ENCODE peak calls at places on chromosomes 16 and 17, in seven cellular contexts. One of them, this sample, is unnamed.

GRCh38 chr17:82497483-82498405 is 21.8 kb upstream of the FOXK2 start:
- DNase-seq in heart left ventricle: no peak
- DNase-seq in transverse colon: peak
- DNase-seq in tibial nerve: peak
- DNase-seq in Peyer's patch: peak
- DNase-seq in ovary: peak
- DNase-seq in HCT116: no peak
- DNase-seq in this sample: no peak

GRCh38 chr16:15635926-15636325 is 7.0 kb downstream of the MARF1 start:
- DNase-seq in heart left ventricle: no peak
- DNase-seq in transverse colon: no peak
- DNase-seq in tibial nerve: no peak
- DNase-seq in Peyer's patch: no peak
- DNase-seq in ovary: no peak
- DNase-seq in HCT116: no peak
- DNase-seq in this sample: no peak

GRCh38 chr16:62642677-62643076 is 606.4 kb upstream of the CDH8 start:
- DNase-seq in heart left ventricle: no peak
- DNase-seq in transverse colon: no peak
- DNase-seq in tibial nerve: no peak
- DNase-seq in Peyer's patch: no peak
- DNase-seq in ovary: no peak
- DNase-seq in HCT116: no peak
- DNase-seq in this sample: no peak

GRCh38 chr16:88956546-88957455 is 20.2 kb downstream of the CBFA2T3 start:
- DNase-seq in heart left ventricle: no peak
- DNase-seq in transverse colon: no peak
- DNase-seq in tibial nerve: no peak
- DNase-seq in Peyer's patch: no peak
- DNase-seq in ovary: no peak
- DNase-seq in HCT116: no peak
- DNase-seq in this sample: no peak

GRCh38 chr16:89409161-89409711 is 81.1 kb downstream of the ANKRD11 start:
- DNase-seq in heart left ventricle: no peak
- DNase-seq in transverse colon: peak
- DNase-seq in tibial nerve: no peak
- DNase-seq in Peyer's patch: peak
- DNase-seq in ovary: no peak
- DNase-seq in HCT116: no peak
- DNase-seq in this sample: no peak

GRCh38 chr16:48137822-48138221 is 18.0 kb downstream of the ABCC12 start:
- DNase-seq in heart left ventricle: no peak
- DNase-seq in transverse colon: no peak
- DNase-seq in tibial nerve: no peak
- DNase-seq in Peyer's patch: no peak
- DNase-seq in ovary: no peak
- DNase-seq in HCT116: no peak
- DNase-seq in this sample: no peak

GRCh38 chr16:23979982-23980381 is 144.2 kb downstream of the PRKCB start:
- DNase-seq in heart left ventricle: no peak
- DNase-seq in transverse colon: no peak
- DNase-seq in tibial nerve: no peak
- DNase-seq in Peyer's patch: no peak
- DNase-seq in ovary: no peak
- DNase-seq in HCT116: no peak
- DNase-seq in this sample: no peak

GRCh38 chr17:44601574-44602372 is 44.5 kb downstream of the FZD2 start:
- DNase-seq in heart left ventricle: no peak
- DNase-seq in transverse colon: no peak
- DNase-seq in tibial nerve: no peak
- DNase-seq in Peyer's patch: no peak
- DNase-seq in ovary: no peak
- DNase-seq in HCT116: no peak
- DNase-seq in this sample: no peak

GRCh38 chr17:78140169-78141051 is 5.8 kb upstream of the C17orf99 start:
- DNase-seq in heart left ventricle: peak
- DNase-seq in transverse colon: peak
- DNase-seq in tibial nerve: peak
- DNase-seq in Peyer's patch: peak
- DNase-seq in ovary: peak
- DNase-seq in HCT116: peak
- DNase-seq in this sample: peak

GRCh38 chr17:82734987-82735866 is at the start of gene FN3K:
- DNase-seq in heart left ventricle: peak
- DNase-seq in transverse colon: peak
- DNase-seq in tibial nerve: peak
- DNase-seq in Peyer's patch: no peak
- DNase-seq in ovary: peak
- DNase-seq in HCT116: no peak
- DNase-seq in this sample: no peak

GRCh38 chr17:68511671-68512246 is 471 bp upstream of the PRKAR1A start:
- DNase-seq in heart left ventricle: peak
- DNase-seq in transverse colon: peak
- DNase-seq in tibial nerve: peak
- DNase-seq in Peyer's patch: peak
- DNase-seq in ovary: peak
- DNase-seq in HCT116: peak
- DNase-seq in this sample: peak

GRCh38 chr17:62807812-62808575 is at the start of gene MARCHF10:
- DNase-seq in heart left ventricle: no peak
- DNase-seq in transverse colon: peak
- DNase-seq in tibial nerve: no peak
- DNase-seq in Peyer's patch: no peak
- DNase-seq in ovary: no peak
- DNase-seq in HCT116: no peak
- DNase-seq in this sample: peak

DNA sequence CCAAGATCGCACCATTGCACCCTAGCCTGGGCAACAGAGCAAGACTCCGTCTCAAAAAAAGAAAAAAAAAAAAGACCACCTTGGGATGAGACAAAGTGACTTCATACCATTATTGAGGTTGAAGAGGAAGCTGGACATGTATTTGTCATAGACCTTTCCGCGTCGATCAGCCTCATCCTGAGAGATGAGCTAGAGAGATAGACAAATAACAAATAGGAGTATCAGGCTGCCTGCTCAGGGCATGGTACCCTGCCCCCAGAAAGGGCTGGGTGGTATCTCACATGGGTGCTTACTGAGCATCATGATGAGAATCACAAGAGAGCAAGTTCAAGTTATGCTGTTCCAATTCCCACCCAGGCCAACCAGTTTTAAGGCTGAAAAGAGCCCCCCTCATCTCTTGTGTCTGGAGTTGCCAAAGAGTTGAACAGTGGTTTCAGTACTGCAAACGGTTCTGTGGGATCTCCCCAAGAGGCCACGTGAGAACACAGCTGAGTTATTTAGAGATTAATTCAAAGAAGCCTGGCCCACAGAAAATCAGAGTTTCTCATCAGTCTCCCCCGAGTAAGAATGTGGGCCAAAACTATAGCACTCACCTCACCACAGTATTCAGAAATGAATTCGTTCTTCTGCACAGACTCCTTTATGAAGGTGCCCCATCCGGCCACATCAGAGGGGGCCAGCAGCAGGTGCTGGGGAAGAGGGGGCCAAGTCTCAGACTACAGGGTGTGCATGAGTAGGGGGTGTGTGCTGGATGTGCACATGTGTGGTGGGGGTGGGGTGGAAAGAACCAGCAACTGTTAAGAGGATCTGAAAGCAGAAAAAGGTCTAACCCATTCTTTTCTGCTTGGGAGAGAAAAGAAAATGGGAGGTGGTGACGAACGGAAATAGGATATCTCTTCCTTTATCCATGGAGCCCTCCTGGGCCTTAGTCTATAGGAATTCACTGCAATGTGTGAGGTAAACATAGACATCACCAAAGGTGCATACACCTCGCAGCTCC is 22.5 kb downstream of the CNTNAP1 start:
- DNase-seq in heart left ventricle: no peak
- DNase-seq in transverse colon: no peak
- DNase-seq in tibial nerve: no peak
- DNase-seq in Peyer's patch: peak
- DNase-seq in ovary: no peak
- DNase-seq in HCT116: no peak
- DNase-seq in this sample: peak
- TF ChIP-seq POLR2A in heart left ventricle: no peak
- TF ChIP-seq POLR2A in transverse colon: no peak
- TF ChIP-seq POLR2A in tibial nerve: no peak
- TF ChIP-seq POLR2A in Peyer's patch: no peak
- TF ChIP-seq POLR2A in ovary: no peak
- TF ChIP-seq POLR2A in HCT116: no peak
- TF ChIP-seq POLR2A in this sample: no peak

GRCh38 chr16:69852815-69853214 is 90.7 kb downstream of the WWP2 start:
- DNase-seq in heart left ventricle: no peak
- DNase-seq in transverse colon: no peak
- DNase-seq in tibial nerve: no peak
- DNase-seq in Peyer's patch: no peak
- DNase-seq in ovary: no peak
- DNase-seq in HCT116: no peak
- DNase-seq in this sample: no peak

GRCh38 chr16:69851491-69852240 is 89.5 kb downstream of the WWP2 start:
- DNase-seq in heart left ventricle: no peak
- DNase-seq in transverse colon: no peak
- DNase-seq in tibial nerve: no peak
- DNase-seq in Peyer's patch: no peak
- DNase-seq in ovary: no peak
- DNase-seq in HCT116: no peak
- DNase-seq in this sample: no peak

GRCh38 chr16:69855587-69855986 is 93.5 kb downstream of the WWP2 start:
- DNase-seq in heart left ventricle: no peak
- DNase-seq in transverse colon: no peak
- DNase-seq in tibial nerve: no peak
- DNase-seq in Peyer's patch: no peak
- DNase-seq in ovary: no peak
- DNase-seq in HCT116: no peak
- DNase-seq in this sample: no peak

GRCh38 chr16:69848635-69849545 is 86.8 kb downstream of the WWP2 start:
- DNase-seq in heart left ventricle: peak
- DNase-seq in transverse colon: peak
- DNase-seq in tibial nerve: peak
- DNase-seq in Peyer's patch: peak
- DNase-seq in ovary: peak
- DNase-seq in HCT116: no peak
- DNase-seq in this sample: no peak

DNA sequence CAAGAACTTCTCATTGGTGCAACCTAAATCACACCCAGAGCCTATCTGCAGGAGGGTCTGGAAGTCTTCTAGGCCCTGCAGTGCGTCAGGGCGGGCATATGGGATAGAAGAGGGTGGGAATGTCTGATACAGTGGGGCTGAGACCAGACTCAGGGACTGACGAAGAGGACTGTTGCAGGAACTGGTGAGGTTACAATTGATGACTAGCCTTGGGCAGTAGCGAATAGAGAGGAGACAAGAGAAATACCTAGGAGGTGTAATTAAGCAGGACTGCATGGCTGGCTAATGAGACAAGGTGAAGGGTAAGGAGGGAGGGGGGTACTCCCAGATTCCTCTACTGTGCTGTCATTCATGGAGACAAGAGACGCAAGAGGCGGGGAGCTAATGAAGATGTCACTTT is 91.3 kb downstream of the WWP2 start:
- DNase-seq in heart left ventricle: no peak
- DNase-seq in transverse colon: no peak
- DNase-seq in tibial nerve: no peak
- DNase-seq in Peyer's patch: no peak
- DNase-seq in ovary: no peak
- DNase-seq in HCT116: no peak
- DNase-seq in this sample: no peak
- TF ChIP-seq POLR2A in heart left ventricle: no peak
- TF ChIP-seq POLR2A in transverse colon: no peak
- TF ChIP-seq POLR2A in tibial nerve: no peak
- TF ChIP-seq POLR2A in Peyer's patch: no peak
- TF ChIP-seq POLR2A in ovary: no peak
- TF ChIP-seq POLR2A in HCT116: no peak
- TF ChIP-seq POLR2A in this sample: no peak

DNA sequence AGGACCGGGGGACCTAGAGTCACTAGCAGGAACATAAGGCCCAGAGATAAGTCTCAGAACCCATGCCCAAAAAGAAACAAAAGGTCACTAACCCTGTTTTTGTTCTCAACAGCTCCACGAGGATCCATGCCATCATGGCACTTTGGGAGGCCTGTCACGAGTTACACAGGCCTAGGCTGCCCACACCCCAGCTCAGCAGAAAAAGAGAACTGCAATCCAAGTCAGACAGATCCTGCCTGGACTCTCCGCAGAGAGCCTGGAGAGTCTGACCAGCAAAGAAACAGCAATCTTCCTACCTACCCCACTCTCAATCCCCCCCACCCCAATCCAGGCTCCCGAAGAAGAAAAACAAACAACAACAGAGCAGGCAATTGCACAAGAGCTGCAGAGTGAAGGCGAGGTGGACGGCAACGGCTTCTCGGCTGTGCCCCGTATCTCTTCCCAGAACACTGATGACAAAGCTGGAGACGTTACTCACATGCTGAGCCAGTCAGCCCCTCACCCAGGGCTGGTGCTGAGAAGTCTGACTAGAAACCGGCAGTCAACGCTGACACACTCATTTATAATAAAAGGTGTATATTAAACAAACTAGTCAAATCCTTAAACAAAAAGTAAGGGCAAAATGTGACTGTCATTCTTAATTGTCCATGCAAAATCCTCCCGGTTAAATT is 89.4 kb downstream of the SMG6 start:
- DNase-seq in heart left ventricle: peak
- DNase-seq in transverse colon: peak
- DNase-seq in tibial nerve: peak
- DNase-seq in Peyer's patch: peak
- DNase-seq in ovary: peak
- DNase-seq in HCT116: no peak
- DNase-seq in this sample: no peak
- TF ChIP-seq POLR2A in heart left ventricle: no peak
- TF ChIP-seq POLR2A in transverse colon: peak
- TF ChIP-seq POLR2A in tibial nerve: peak
- TF ChIP-seq POLR2A in Peyer's patch: no peak
- TF ChIP-seq POLR2A in ovary: peak
- TF ChIP-seq POLR2A in HCT116: no peak
- TF ChIP-seq POLR2A in this sample: no peak

DNA sequence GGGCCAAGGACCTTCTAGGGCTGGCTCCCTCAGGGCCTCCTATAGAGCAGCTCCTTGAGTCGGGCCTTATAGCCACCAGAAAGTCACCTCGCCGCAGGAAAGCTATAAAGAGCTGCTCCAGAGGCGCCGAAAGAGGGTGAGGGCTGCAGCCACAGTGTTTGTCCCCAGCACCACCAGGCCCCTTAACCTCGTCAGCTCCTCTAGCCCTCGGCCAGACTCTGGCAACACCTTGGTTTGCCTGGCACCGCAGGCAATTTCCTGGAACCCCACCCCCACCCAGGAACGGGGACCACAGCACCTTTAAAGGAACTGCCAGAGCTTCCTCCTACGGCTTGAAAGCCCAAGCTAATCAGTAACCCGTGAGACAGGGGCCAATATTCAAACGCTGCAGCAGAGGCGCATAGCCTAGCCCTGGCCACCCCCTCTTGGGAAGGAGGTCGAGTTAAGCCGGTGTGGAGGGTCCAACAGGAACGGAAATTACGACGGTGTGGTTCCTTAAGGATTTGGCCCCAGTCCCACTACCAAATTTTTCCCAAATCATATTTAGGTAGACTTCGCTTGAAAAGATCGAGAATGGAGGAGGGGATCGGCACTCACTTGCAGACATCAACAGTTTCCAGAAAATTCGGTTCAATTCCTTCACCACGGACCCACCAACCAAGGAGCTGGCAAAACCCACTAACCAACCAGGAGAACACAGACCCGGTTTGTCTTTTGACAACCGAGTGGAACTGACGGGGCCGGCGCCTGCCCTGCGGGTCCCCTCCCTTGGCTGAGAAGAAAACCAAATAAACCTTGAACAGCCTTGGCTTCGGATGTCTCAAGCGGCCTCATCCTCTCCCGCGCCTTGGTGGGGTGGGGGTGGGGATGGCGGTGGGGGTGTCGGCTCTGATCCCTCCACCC is 3.0 kb downstream of the HOXB6 start:
- DNase-seq in heart left ventricle: no peak
- DNase-seq in transverse colon: peak
- DNase-seq in tibial nerve: no peak
- DNase-seq in Peyer's patch: no peak
- DNase-seq in ovary: no peak
- DNase-seq in HCT116: no peak
- DNase-seq in this sample: no peak
- TF ChIP-seq POLR2A in heart left ventricle: no peak
- TF ChIP-seq POLR2A in transverse colon: peak
- TF ChIP-seq POLR2A in tibial nerve: no peak
- TF ChIP-seq POLR2A in Peyer's patch: no peak
- TF ChIP-seq POLR2A in ovary: no peak
- TF ChIP-seq POLR2A in HCT116: no peak
- TF ChIP-seq POLR2A in this sample: no peak

This sample was measured in GM12891.